ENCODE peak calls at places on chromosome 1, in seven cellular contexts. Q is GM13977, Z is HL-60, M is AG10803, L is ovary, F is nephron progenitor cell, I is GM06990. S is an unnamed sample.

GRCh38 chr1:101002551-101002950 is 23.0 kb downstream of the DPH5 start:
- DNase-seq in Q (no peak), Z (peak), M (no peak), L (no peak), F (no peak), I (peak), S (no peak)

GRCh38 chr1:178075323-178075722 is 18.6 kb upstream of the RASAL2 start:
- DNase-seq in Q (no peak), Z (no peak), M (no peak), L (no peak), F (no peak), I (no peak), S (no peak)

GRCh38 chr1:26541816-26542711 is 12.5 kb downstream of the RPS6KA1 start:
- DNase-seq in Q (peak), Z (peak), M (peak), L (peak), F (peak), I (peak), S (peak)

GRCh38 chr1:7299329-7299799 is 471.7 kb upstream of the VAMP3 start:
- DNase-seq in Q (no peak), Z (no peak), M (peak), L (peak), F (no peak), I (no peak), S (peak)

GRCh38 chr1:212228591-212229119 is 56.6 kb upstream of the PPP2R5A start:
- DNase-seq in Q (no peak), Z (no peak), M (no peak), L (no peak), F (no peak), I (no peak), S (no peak)

GRCh38 chr1:67732750-67733151 is 47.8 kb downstream of the GADD45A start:
- DNase-seq in Q (no peak), Z (peak), M (peak), L (no peak), F (no peak), I (no peak), S (no peak)

GRCh38 chr1:161139765-161140164 is 7.3 kb upstream of the DEDD start:
- DNase-seq in Q (peak), Z (no peak), M (peak), L (no peak), F (peak), I (no peak), S (peak)

GRCh38 chr1:19029191-19030085 is 73.0 kb upstream of the IFFO2 start:
- DNase-seq in Q (no peak), Z (peak), M (no peak), L (no peak), F (no peak), I (no peak), S (peak)

GRCh38 chr1:25804244-25804963 is 4.4 kb downstream of the SELENON start:
- DNase-seq in Q (peak), Z (no peak), M (no peak), L (no peak), F (no peak), I (no peak), S (peak)

S was measured in H7.